ENCODE peak calls at places on chromosomes 11 and 22, in ten cellular contexts. W is foreskin fibroblast, M is astrocyte, O is mucosa of descending colon, D is fibroblast of lung, T is choroid plexus epithelial cell, U is brain microvascular endothelial cell, I is dorsolateral prefrontal cortex, K is NT2/D1, J is transverse colon. L is an unnamed sample.

GRCh38 chr11:91404344-91404743 is 820.3 kb upstream of the FAT3 start:
- DNase-seq in W (no peak), M (no peak), O (no peak), D (no peak), T (no peak), U (no peak), I (no peak), K (no peak), J (no peak), L (no peak)

GRCh38 chr11:104852811-104853210 is 45.4 kb downstream of the CASP12 start:
- DNase-seq in W (peak), M (peak), O (no peak), D (peak), T (peak), U (peak), I (no peak), K (no peak), J (no peak), L (no peak)

GRCh38 chr11:22670803-22671202 is 4.4 kb downstream of the GAS2 start:
- DNase-seq in W (no peak), M (no peak), O (no peak), D (no peak), T (peak), U (no peak), I (no peak), K (no peak), J (no peak), L (no peak)

GRCh38 chr11:10601722-10602281 is 33.3 kb upstream of the LYVE1 start:
- DNase-seq in W (no peak), M (no peak), O (no peak), D (no peak), T (no peak), U (no peak), I (no peak), K (no peak), J (no peak), L (no peak)

GRCh38 chr11:78080818-78081495 is 1.3 kb upstream of the NDUFC2 start:
- DNase-seq in W (no peak), M (peak), O (no peak), D (peak), T (peak), U (peak), I (no peak), K (no peak), J (no peak), L (no peak)

GRCh38 chr22:45680932-45681700 is 9.5 kb downstream of the ATXN10 start:
- DNase-seq in W (peak), M (peak), O (no peak), D (peak), T (peak), U (peak), I (no peak), K (no peak), J (no peak), L (no peak)

GRCh38 chr22:31082606-31083376 is 1.7 kb downstream of the SMTN start:
- DNase-seq in W (peak), M (no peak), O (peak), D (peak), T (peak), U (peak), I (no peak), K (no peak), J (peak), L (no peak)

GRCh38 chr22:45528046-45528445 is 25.4 kb downstream of the FBLN1 start:
- DNase-seq in W (no peak), M (no peak), O (no peak), D (no peak), T (no peak), U (no peak), I (no peak), K (no peak), J (no peak), L (no peak)

GRCh38 chr22:49662681-49663080 is 165.0 kb downstream of the BRD1 start:
- DNase-seq in W (no peak), M (no peak), O (no peak), D (no peak), T (no peak), U (no peak), I (no peak), K (no peak), J (no peak), L (no peak)

GRCh38 chr11:100612766-100613165 is 74.3 kb upstream of the ARHGAP42 start:
- DNase-seq in W (no peak), M (no peak), O (no peak), D (no peak), T (no peak), U (no peak), I (no peak), K (no peak), J (no peak), L (no peak)

GRCh38 chr22:17588606-17589005 is 25.3 kb downstream of the SLC25A18 start:
- DNase-seq in W (no peak), M (no peak), O (no peak), D (no peak), T (no peak), U (no peak), I (no peak), K (no peak), J (no peak), L (no peak)

GRCh38 chr11:47332303-47332711 is 20.2 kb downstream of the MYBPC3 start:
- DNase-seq in W (no peak), M (no peak), O (no peak), D (no peak), T (no peak), U (no peak), I (no peak), K (no peak), J (no peak), L (no peak)

GRCh38 chr11:104333977-104334376 is 170.0 kb upstream of the PDGFD start:
- DNase-seq in W (no peak), M (no peak), O (peak), D (no peak), T (no peak), U (no peak), I (no peak), K (no peak), J (no peak), L (no peak)

GRCh38 chr11:6746086-6746618 is 25.6 kb downstream of the OR2AG2 start:
- DNase-seq in W (no peak), M (no peak), O (peak), D (no peak), T (peak), U (no peak), I (no peak), K (no peak), J (peak), L (peak)

GRCh38 chr11:1557904-1558831 is 13.9 kb downstream of the DUSP8 start:
- DNase-seq in W (peak), M (peak), O (no peak), D (peak), T (peak), U (peak), I (peak), K (no peak), J (peak), L (no peak)
- H3K4me3 ChIP-seq in W (no peak), M (no peak), O (no peak), D (no peak), T (no peak), U (no peak), I (no peak), K (no peak), J (no peak), L (no peak)

GRCh38 chr11:86444981-86445380 is 70.3 kb downstream of the CCDC81 start:
- DNase-seq in W (no peak), M (no peak), O (no peak), D (no peak), T (no peak), U (no peak), I (no peak), K (no peak), J (no peak), L (no peak)
- H3K4me3 ChIP-seq in W (no peak), M (no peak), O (no peak), D (no peak), T (no peak), U (no peak), I (no peak), K (no peak), J (no peak), L (no peak)

GRCh38 chr22:39992088-39992826 is 2.5 kb upstream of the FAM83F start:
- DNase-seq in W (no peak), M (no peak), O (no peak), D (no peak), T (no peak), U (no peak), I (no peak), K (no peak), J (no peak), L (no peak)

GRCh38 chr22:39995346-39996252 is 845 bp downstream of the FAM83F start:
- DNase-seq in W (no peak), M (no peak), O (peak), D (no peak), T (no peak), U (no peak), I (no peak), K (no peak), J (peak), L (no peak)

GRCh38 chr22:39996732-39997131 is 2.0 kb downstream of the FAM83F start:
- DNase-seq in W (no peak), M (no peak), O (no peak), D (no peak), T (no peak), U (no peak), I (no peak), K (no peak), J (no peak), L (no peak)

GRCh38 chr22:39994046-39994565 is 648 bp upstream of the FAM83F start:
- DNase-seq in W (no peak), M (no peak), O (no peak), D (no peak), T (no peak), U (no peak), I (no peak), K (no peak), J (no peak), L (peak)

GRCh38 chr22:39994566-39995345 is at the start of gene FAM83F:
- DNase-seq in W (no peak), M (no peak), O (peak), D (no peak), T (no peak), U (no peak), I (no peak), K (no peak), J (peak), L (no peak)
- H3K4me3 ChIP-seq in W (no peak), M (no peak), O (peak), D (no peak), T (no peak), U (no peak), I (no peak), K (peak), J (peak), L (peak)

GRCh38 chr22:39456262-39457046 is at the start of gene MGAT3:
- DNase-seq in W (no peak), M (no peak), O (no peak), D (no peak), T (no peak), U (no peak), I (no peak), K (no peak), J (no peak), L (no peak)
- H3K4me3 ChIP-seq in W (no peak), M (no peak), O (no peak), D (no peak), T (peak), U (no peak), I (peak), K (peak), J (no peak), L (no peak)

L was measured in effector memory CD4-positive, alpha-beta T cell.